ENCODE peak calls at places on chromosome 13, in seven cellular contexts. One of them, this sample, is unnamed.

GRCh38 chr13:113656831-113657671 is 947 bp downstream of the ATP4B start:
- DNase-seq in activated naive CD4-positive, alpha-beta T cell treated with anti-CD3 and anti-CD28 coated beads, Interleukin-2, amount 10 ng/mL, durations not matched to agents 7 days and 5 days: peak; percentile 16
- DNase-seq in activated CD4-positive, alpha-beta T cell treated with anti-CD3 and anti-CD28 coated beads, Interleukin-2, amount 10 ng/mL, durations not matched to agents 7 days and 5 days: no peak
- DNase-seq in globus pallidus: no peak
- DNase-seq in T-helper 2 cell: peak; percentile 4
- DNase-seq in M059J: no peak
- DNase-seq in dermis microvascular lymphatic vessel endothelial cell: no peak
- DNase-seq in this sample: peak; percentile 21

GRCh38 chr13:111178417-111178816 is 63.3 kb downstream of the ARHGEF7 start:
- DNase-seq in activated naive CD4-positive, alpha-beta T cell treated with anti-CD3 and anti-CD28 coated beads, Interleukin-2, amount 10 ng/mL, durations not matched to agents 7 days and 5 days: no peak
- DNase-seq in activated CD4-positive, alpha-beta T cell treated with anti-CD3 and anti-CD28 coated beads, Interleukin-2, amount 10 ng/mL, durations not matched to agents 7 days and 5 days: no peak
- DNase-seq in globus pallidus: peak; percentile 35
- DNase-seq in T-helper 2 cell: no peak
- DNase-seq in M059J: no peak
- DNase-seq in dermis microvascular lymphatic vessel endothelial cell: peak; percentile 37
- DNase-seq in this sample: no peak

GRCh38 chr13:41075034-41075433 is 13.7 kb downstream of the WBP4 start:
- DNase-seq in activated naive CD4-positive, alpha-beta T cell treated with anti-CD3 and anti-CD28 coated beads, Interleukin-2, amount 10 ng/mL, durations not matched to agents 7 days and 5 days: peak; percentile 30
- DNase-seq in activated CD4-positive, alpha-beta T cell treated with anti-CD3 and anti-CD28 coated beads, Interleukin-2, amount 10 ng/mL, durations not matched to agents 7 days and 5 days: peak; percentile 32
- DNase-seq in globus pallidus: peak; percentile 47
- DNase-seq in T-helper 2 cell: no peak
- DNase-seq in M059J: no peak
- DNase-seq in dermis microvascular lymphatic vessel endothelial cell: peak; percentile 62
- DNase-seq in this sample: no peak

GRCh38 chr13:36175621-36176020 is 38.7 kb downstream of the SOHLH2 start:
- DNase-seq in activated naive CD4-positive, alpha-beta T cell treated with anti-CD3 and anti-CD28 coated beads, Interleukin-2, amount 10 ng/mL, durations not matched to agents 7 days and 5 days: no peak
- DNase-seq in activated CD4-positive, alpha-beta T cell treated with anti-CD3 and anti-CD28 coated beads, Interleukin-2, amount 10 ng/mL, durations not matched to agents 7 days and 5 days: no peak
- DNase-seq in globus pallidus: no peak
- DNase-seq in T-helper 2 cell: no peak
- DNase-seq in M059J: no peak
- DNase-seq in dermis microvascular lymphatic vessel endothelial cell: no peak
- DNase-seq in this sample: no peak

GRCh38 chr13:113207890-113208423 is 512 bp downstream of the PCID2 start:
- DNase-seq in activated naive CD4-positive, alpha-beta T cell treated with anti-CD3 and anti-CD28 coated beads, Interleukin-2, amount 10 ng/mL, durations not matched to agents 7 days and 5 days: peak; percentile 50
- DNase-seq in activated CD4-positive, alpha-beta T cell treated with anti-CD3 and anti-CD28 coated beads, Interleukin-2, amount 10 ng/mL, durations not matched to agents 7 days and 5 days: peak; percentile 26
- DNase-seq in globus pallidus: no peak
- DNase-seq in T-helper 2 cell: no peak
- DNase-seq in M059J: peak; percentile 49
- DNase-seq in dermis microvascular lymphatic vessel endothelial cell: peak; percentile 68
- DNase-seq in this sample: no peak

GRCh38 chr13:89214115-89214514 is 1542.9 kb downstream of the SLITRK5 start:
- DNase-seq in activated naive CD4-positive, alpha-beta T cell treated with anti-CD3 and anti-CD28 coated beads, Interleukin-2, amount 10 ng/mL, durations not matched to agents 7 days and 5 days: no peak
- DNase-seq in activated CD4-positive, alpha-beta T cell treated with anti-CD3 and anti-CD28 coated beads, Interleukin-2, amount 10 ng/mL, durations not matched to agents 7 days and 5 days: no peak
- DNase-seq in globus pallidus: no peak
- DNase-seq in T-helper 2 cell: no peak
- DNase-seq in M059J: no peak
- DNase-seq in dermis microvascular lymphatic vessel endothelial cell: no peak
- DNase-seq in this sample: no peak

GRCh38 chr13:24505256-24505655 is 7.3 kb downstream of the PARP4 start:
- DNase-seq in activated naive CD4-positive, alpha-beta T cell treated with anti-CD3 and anti-CD28 coated beads, Interleukin-2, amount 10 ng/mL, durations not matched to agents 7 days and 5 days: no peak
- DNase-seq in activated CD4-positive, alpha-beta T cell treated with anti-CD3 and anti-CD28 coated beads, Interleukin-2, amount 10 ng/mL, durations not matched to agents 7 days and 5 days: no peak
- DNase-seq in globus pallidus: no peak
- DNase-seq in T-helper 2 cell: no peak
- DNase-seq in M059J: peak; percentile 31
- DNase-seq in dermis microvascular lymphatic vessel endothelial cell: peak; percentile 13
- DNase-seq in this sample: no peak

GRCh38 chr13:51148952-51149573 is 38.0 kb upstream of the C13orf42 start:
- DNase-seq in activated naive CD4-positive, alpha-beta T cell treated with anti-CD3 and anti-CD28 coated beads, Interleukin-2, amount 10 ng/mL, durations not matched to agents 7 days and 5 days: no peak
- DNase-seq in activated CD4-positive, alpha-beta T cell treated with anti-CD3 and anti-CD28 coated beads, Interleukin-2, amount 10 ng/mL, durations not matched to agents 7 days and 5 days: no peak
- DNase-seq in globus pallidus: peak; percentile 75
- DNase-seq in T-helper 2 cell: no peak
- DNase-seq in M059J: peak; percentile 37
- DNase-seq in dermis microvascular lymphatic vessel endothelial cell: peak; percentile 58
- DNase-seq in this sample: no peak

GRCh38 chr13:110699148-110700145 is 6.5 kb downstream of the CARS2 start:
- DNase-seq in activated naive CD4-positive, alpha-beta T cell treated with anti-CD3 and anti-CD28 coated beads, Interleukin-2, amount 10 ng/mL, durations not matched to agents 7 days and 5 days: no peak
- DNase-seq in activated CD4-positive, alpha-beta T cell treated with anti-CD3 and anti-CD28 coated beads, Interleukin-2, amount 10 ng/mL, durations not matched to agents 7 days and 5 days: no peak
- DNase-seq in globus pallidus: no peak
- DNase-seq in T-helper 2 cell: no peak
- DNase-seq in M059J: no peak
- DNase-seq in dermis microvascular lymphatic vessel endothelial cell: no peak
- DNase-seq in this sample: no peak

GRCh38 chr13:46804391-46804815 is 7.4 kb upstream of the ESD start:
- DNase-seq in activated naive CD4-positive, alpha-beta T cell treated with anti-CD3 and anti-CD28 coated beads, Interleukin-2, amount 10 ng/mL, durations not matched to agents 7 days and 5 days: no peak
- DNase-seq in activated CD4-positive, alpha-beta T cell treated with anti-CD3 and anti-CD28 coated beads, Interleukin-2, amount 10 ng/mL, durations not matched to agents 7 days and 5 days: no peak
- DNase-seq in globus pallidus: no peak
- DNase-seq in T-helper 2 cell: no peak
- DNase-seq in M059J: peak; percentile 96
- DNase-seq in dermis microvascular lymphatic vessel endothelial cell: peak; percentile 5
- DNase-seq in this sample: no peak

GRCh38 chr13:93309886-93310520 is 83.4 kb downstream of the GPC6 start:
- DNase-seq in activated naive CD4-positive, alpha-beta T cell treated with anti-CD3 and anti-CD28 coated beads, Interleukin-2, amount 10 ng/mL, durations not matched to agents 7 days and 5 days: no peak
- DNase-seq in activated CD4-positive, alpha-beta T cell treated with anti-CD3 and anti-CD28 coated beads, Interleukin-2, amount 10 ng/mL, durations not matched to agents 7 days and 5 days: no peak
- DNase-seq in globus pallidus: no peak
- DNase-seq in T-helper 2 cell: no peak
- DNase-seq in M059J: peak; percentile 39
- DNase-seq in dermis microvascular lymphatic vessel endothelial cell: no peak
- DNase-seq in this sample: no peak

GRCh38 chr13:113903912-113904311 is 40.0 kb upstream of the GAS6 start:
- DNase-seq in activated naive CD4-positive, alpha-beta T cell treated with anti-CD3 and anti-CD28 coated beads, Interleukin-2, amount 10 ng/mL, durations not matched to agents 7 days and 5 days: no peak
- DNase-seq in activated CD4-positive, alpha-beta T cell treated with anti-CD3 and anti-CD28 coated beads, Interleukin-2, amount 10 ng/mL, durations not matched to agents 7 days and 5 days: no peak
- DNase-seq in globus pallidus: no peak
- DNase-seq in T-helper 2 cell: no peak
- DNase-seq in M059J: no peak
- DNase-seq in dermis microvascular lymphatic vessel endothelial cell: no peak
- DNase-seq in this sample: no peak

GRCh38 chr13:41411536-41411935 is 45.8 kb upstream of the RGCC start:
- DNase-seq in activated naive CD4-positive, alpha-beta T cell treated with anti-CD3 and anti-CD28 coated beads, Interleukin-2, amount 10 ng/mL, durations not matched to agents 7 days and 5 days: peak; percentile 48
- DNase-seq in activated CD4-positive, alpha-beta T cell treated with anti-CD3 and anti-CD28 coated beads, Interleukin-2, amount 10 ng/mL, durations not matched to agents 7 days and 5 days: peak; percentile 35
- DNase-seq in globus pallidus: peak; percentile 57
- DNase-seq in T-helper 2 cell: no peak
- DNase-seq in M059J: peak; percentile 48
- DNase-seq in dermis microvascular lymphatic vessel endothelial cell: peak; percentile 44
- DNase-seq in this sample: no peak

GRCh38 chr13:27535546-27535945 is 84.8 kb downstream of the LNX2 start:
- DNase-seq in activated naive CD4-positive, alpha-beta T cell treated with anti-CD3 and anti-CD28 coated beads, Interleukin-2, amount 10 ng/mL, durations not matched to agents 7 days and 5 days: no peak
- DNase-seq in activated CD4-positive, alpha-beta T cell treated with anti-CD3 and anti-CD28 coated beads, Interleukin-2, amount 10 ng/mL, durations not matched to agents 7 days and 5 days: no peak
- DNase-seq in globus pallidus: no peak
- DNase-seq in T-helper 2 cell: no peak
- DNase-seq in M059J: no peak
- DNase-seq in dermis microvascular lymphatic vessel endothelial cell: no peak
- DNase-seq in this sample: no peak

GRCh38 chr13:46472384-46472783 is 80.6 kb upstream of the LRCH1 start:
- DNase-seq in activated naive CD4-positive, alpha-beta T cell treated with anti-CD3 and anti-CD28 coated beads, Interleukin-2, amount 10 ng/mL, durations not matched to agents 7 days and 5 days: no peak
- DNase-seq in activated CD4-positive, alpha-beta T cell treated with anti-CD3 and anti-CD28 coated beads, Interleukin-2, amount 10 ng/mL, durations not matched to agents 7 days and 5 days: no peak
- DNase-seq in globus pallidus: no peak
- DNase-seq in T-helper 2 cell: no peak
- DNase-seq in M059J: no peak
- DNase-seq in dermis microvascular lymphatic vessel endothelial cell: no peak
- DNase-seq in this sample: no peak

GRCh38 chr13:74210693-74211393 is 76.6 kb upstream of the KLF12 start:
- DNase-seq in activated naive CD4-positive, alpha-beta T cell treated with anti-CD3 and anti-CD28 coated beads, Interleukin-2, amount 10 ng/mL, durations not matched to agents 7 days and 5 days: no peak
- DNase-seq in activated CD4-positive, alpha-beta T cell treated with anti-CD3 and anti-CD28 coated beads, Interleukin-2, amount 10 ng/mL, durations not matched to agents 7 days and 5 days: no peak
- DNase-seq in globus pallidus: no peak
- DNase-seq in T-helper 2 cell: no peak
- DNase-seq in M059J: peak; percentile 92
- DNase-seq in dermis microvascular lymphatic vessel endothelial cell: peak; percentile 25
- DNase-seq in this sample: no peak

GRCh38 chr13:38998739-38999138 is 8.1 kb upstream of the STOML3 start:
- DNase-seq in activated naive CD4-positive, alpha-beta T cell treated with anti-CD3 and anti-CD28 coated beads, Interleukin-2, amount 10 ng/mL, durations not matched to agents 7 days and 5 days: no peak
- DNase-seq in activated CD4-positive, alpha-beta T cell treated with anti-CD3 and anti-CD28 coated beads, Interleukin-2, amount 10 ng/mL, durations not matched to agents 7 days and 5 days: no peak
- DNase-seq in globus pallidus: no peak
- DNase-seq in T-helper 2 cell: no peak
- DNase-seq in M059J: no peak
- DNase-seq in dermis microvascular lymphatic vessel endothelial cell: no peak
- DNase-seq in this sample: no peak

GRCh38 chr13:25067054-25067453 is 28.9 kb upstream of the PABPC3 start:
- DNase-seq in activated naive CD4-positive, alpha-beta T cell treated with anti-CD3 and anti-CD28 coated beads, Interleukin-2, amount 10 ng/mL, durations not matched to agents 7 days and 5 days: no peak
- DNase-seq in activated CD4-positive, alpha-beta T cell treated with anti-CD3 and anti-CD28 coated beads, Interleukin-2, amount 10 ng/mL, durations not matched to agents 7 days and 5 days: no peak
- DNase-seq in globus pallidus: no peak
- DNase-seq in T-helper 2 cell: no peak
- DNase-seq in M059J: no peak
- DNase-seq in dermis microvascular lymphatic vessel endothelial cell: no peak
- DNase-seq in this sample: no peak

GRCh38 chr13:95199896-95200295 is 101.4 kb downstream of the ABCC4 start:
- DNase-seq in activated naive CD4-positive, alpha-beta T cell treated with anti-CD3 and anti-CD28 coated beads, Interleukin-2, amount 10 ng/mL, durations not matched to agents 7 days and 5 days: no peak
- DNase-seq in activated CD4-positive, alpha-beta T cell treated with anti-CD3 and anti-CD28 coated beads, Interleukin-2, amount 10 ng/mL, durations not matched to agents 7 days and 5 days: no peak
- DNase-seq in globus pallidus: no peak
- DNase-seq in T-helper 2 cell: no peak
- DNase-seq in M059J: no peak
- DNase-seq in dermis microvascular lymphatic vessel endothelial cell: no peak
- DNase-seq in this sample: no peak

GRCh38 chr13:65592757-65593156 is 1637.4 kb downstream of the PCDH9 start:
- DNase-seq in activated naive CD4-positive, alpha-beta T cell treated with anti-CD3 and anti-CD28 coated beads, Interleukin-2, amount 10 ng/mL, durations not matched to agents 7 days and 5 days: no peak
- DNase-seq in activated CD4-positive, alpha-beta T cell treated with anti-CD3 and anti-CD28 coated beads, Interleukin-2, amount 10 ng/mL, durations not matched to agents 7 days and 5 days: no peak
- DNase-seq in globus pallidus: no peak
- DNase-seq in T-helper 2 cell: no peak
- DNase-seq in M059J: no peak
- DNase-seq in dermis microvascular lymphatic vessel endothelial cell: no peak
- DNase-seq in this sample: no peak

GRCh38 chr13:91358384-91358776 is 10.9 kb downstream of the MIR17HG start:
- DNase-seq in activated naive CD4-positive, alpha-beta T cell treated with anti-CD3 and anti-CD28 coated beads, Interleukin-2, amount 10 ng/mL, durations not matched to agents 7 days and 5 days: no peak
- DNase-seq in activated CD4-positive, alpha-beta T cell treated with anti-CD3 and anti-CD28 coated beads, Interleukin-2, amount 10 ng/mL, durations not matched to agents 7 days and 5 days: no peak
- DNase-seq in globus pallidus: no peak
- DNase-seq in T-helper 2 cell: no peak
- DNase-seq in M059J: no peak
- DNase-seq in dermis microvascular lymphatic vessel endothelial cell: no peak
- DNase-seq in this sample: no peak

GRCh38 chr13:113887700-113888201 is 23.9 kb upstream of the GAS6 start:
- DNase-seq in activated naive CD4-positive, alpha-beta T cell treated with anti-CD3 and anti-CD28 coated beads, Interleukin-2, amount 10 ng/mL, durations not matched to agents 7 days and 5 days: no peak
- DNase-seq in activated CD4-positive, alpha-beta T cell treated with anti-CD3 and anti-CD28 coated beads, Interleukin-2, amount 10 ng/mL, durations not matched to agents 7 days and 5 days: no peak
- DNase-seq in globus pallidus: no peak
- DNase-seq in T-helper 2 cell: no peak
- DNase-seq in M059J: peak; percentile 24
- DNase-seq in dermis microvascular lymphatic vessel endothelial cell: no peak
- DNase-seq in this sample: no peak

GRCh38 chr13:21933001-21933400 is 262.1 kb downstream of the FGF9 start:
- DNase-seq in activated naive CD4-positive, alpha-beta T cell treated with anti-CD3 and anti-CD28 coated beads, Interleukin-2, amount 10 ng/mL, durations not matched to agents 7 days and 5 days: no peak
- DNase-seq in activated CD4-positive, alpha-beta T cell treated with anti-CD3 and anti-CD28 coated beads, Interleukin-2, amount 10 ng/mL, durations not matched to agents 7 days and 5 days: no peak
- DNase-seq in globus pallidus: no peak
- DNase-seq in T-helper 2 cell: no peak
- DNase-seq in M059J: no peak
- DNase-seq in dermis microvascular lymphatic vessel endothelial cell: no peak
- DNase-seq in this sample: no peak

GRCh38 chr13:30165791-30166190 is 141.6 kb downstream of the KATNAL1 start:
- DNase-seq in activated naive CD4-positive, alpha-beta T cell treated with anti-CD3 and anti-CD28 coated beads, Interleukin-2, amount 10 ng/mL, durations not matched to agents 7 days and 5 days: no peak
- DNase-seq in activated CD4-positive, alpha-beta T cell treated with anti-CD3 and anti-CD28 coated beads, Interleukin-2, amount 10 ng/mL, durations not matched to agents 7 days and 5 days: no peak
- DNase-seq in globus pallidus: peak; percentile 68
- DNase-seq in T-helper 2 cell: no peak
- DNase-seq in M059J: peak; percentile 9
- DNase-seq in dermis microvascular lymphatic vessel endothelial cell: peak; percentile 9
- DNase-seq in this sample: no peak

GRCh38 chr13:59776924-59777690 is 386.6 kb downstream of the DIAPH3 start:
- DNase-seq in activated naive CD4-positive, alpha-beta T cell treated with anti-CD3 and anti-CD28 coated beads, Interleukin-2, amount 10 ng/mL, durations not matched to agents 7 days and 5 days: no peak
- DNase-seq in activated CD4-positive, alpha-beta T cell treated with anti-CD3 and anti-CD28 coated beads, Interleukin-2, amount 10 ng/mL, durations not matched to agents 7 days and 5 days: no peak
- DNase-seq in globus pallidus: no peak
- DNase-seq in T-helper 2 cell: no peak
- DNase-seq in M059J: peak; percentile 80
- DNase-seq in dermis microvascular lymphatic vessel endothelial cell: peak; percentile 47
- DNase-seq in this sample: no peak

GRCh38 chr13:32639502-32640105 is 53.4 kb downstream of the PDS5B start:
- DNase-seq in activated naive CD4-positive, alpha-beta T cell treated with anti-CD3 and anti-CD28 coated beads, Interleukin-2, amount 10 ng/mL, durations not matched to agents 7 days and 5 days: peak; percentile 62
- DNase-seq in activated CD4-positive, alpha-beta T cell treated with anti-CD3 and anti-CD28 coated beads, Interleukin-2, amount 10 ng/mL, durations not matched to agents 7 days and 5 days: peak; percentile 66
- DNase-seq in globus pallidus: peak; percentile 77
- DNase-seq in T-helper 2 cell: no peak
- DNase-seq in M059J: peak; percentile 57
- DNase-seq in dermis microvascular lymphatic vessel endothelial cell: peak; percentile 73
- DNase-seq in this sample: no peak

GRCh38 chr13:33743438-33744368 is 74.2 kb upstream of the RFC3 start:
- DNase-seq in activated naive CD4-positive, alpha-beta T cell treated with anti-CD3 and anti-CD28 coated beads, Interleukin-2, amount 10 ng/mL, durations not matched to agents 7 days and 5 days: no peak
- DNase-seq in activated CD4-positive, alpha-beta T cell treated with anti-CD3 and anti-CD28 coated beads, Interleukin-2, amount 10 ng/mL, durations not matched to agents 7 days and 5 days: no peak
- DNase-seq in globus pallidus: no peak
- DNase-seq in T-helper 2 cell: no peak
- DNase-seq in M059J: no peak
- DNase-seq in dermis microvascular lymphatic vessel endothelial cell: no peak
- DNase-seq in this sample: no peak